ENCODE peak calls at places on chromosomes 16 and 17, in six cellular contexts. One of them, this sample, is unnamed.

GRCh38 chr17:38898291-38898679 is 27.1 kb upstream of the LASP1NB start:
- DNase-seq in mesendoderm: no peak
- DNase-seq in naive thymus-derived CD4-positive, alpha-beta T cell: peak; percentile 40
- DNase-seq in SJCRH30: no peak
- DNase-seq in stomach: no peak
- DNase-seq in colonic mucosa: peak; percentile 67
- DNase-seq in this sample: no peak

GRCh38 chr16:57083469-57083868 is 8.9 kb upstream of the CPNE2 start:
- DNase-seq in mesendoderm: no peak
- DNase-seq in naive thymus-derived CD4-positive, alpha-beta T cell: no peak
- DNase-seq in SJCRH30: no peak
- DNase-seq in stomach: no peak
- DNase-seq in colonic mucosa: no peak
- DNase-seq in this sample: no peak

GRCh38 chr17:14123579-14124278 is 54.4 kb downstream of the COX10 start:
- DNase-seq in mesendoderm: no peak
- DNase-seq in naive thymus-derived CD4-positive, alpha-beta T cell: no peak
- DNase-seq in SJCRH30: no peak
- DNase-seq in stomach: no peak
- DNase-seq in colonic mucosa: no peak
- DNase-seq in this sample: no peak

GRCh38 chr16:68417711-68418301 is 30.5 kb downstream of the SMPD3 start:
- DNase-seq in mesendoderm: no peak
- DNase-seq in naive thymus-derived CD4-positive, alpha-beta T cell: peak; percentile 89
- DNase-seq in SJCRH30: peak; percentile 10
- DNase-seq in stomach: peak; percentile 91
- DNase-seq in colonic mucosa: peak; percentile 87
- DNase-seq in this sample: no peak

GRCh38 chr16:19741354-19741753 is 23.3 kb downstream of the IQCK start:
- DNase-seq in mesendoderm: no peak
- DNase-seq in naive thymus-derived CD4-positive, alpha-beta T cell: no peak
- DNase-seq in SJCRH30: no peak
- DNase-seq in stomach: no peak
- DNase-seq in colonic mucosa: no peak
- DNase-seq in this sample: no peak

GRCh38 chr17:73380439-73381106 is 68.8 kb upstream of the CDC42EP4 start:
- DNase-seq in mesendoderm: no peak
- DNase-seq in naive thymus-derived CD4-positive, alpha-beta T cell: no peak
- DNase-seq in SJCRH30: no peak
- DNase-seq in stomach: no peak
- DNase-seq in colonic mucosa: no peak
- DNase-seq in this sample: no peak

GRCh38 chr16:28166394-28167208 is 45.2 kb downstream of the XPO6 start:
- DNase-seq in mesendoderm: peak; percentile 69
- DNase-seq in naive thymus-derived CD4-positive, alpha-beta T cell: no peak
- DNase-seq in SJCRH30: no peak
- DNase-seq in stomach: no peak
- DNase-seq in colonic mucosa: no peak
- DNase-seq in this sample: no peak

GRCh38 chr17:416293-417206 is 63.9 kb upstream of the RPH3AL start:
- DNase-seq in mesendoderm: peak; percentile 33
- DNase-seq in naive thymus-derived CD4-positive, alpha-beta T cell: peak; percentile 70
- DNase-seq in SJCRH30: no peak
- DNase-seq in stomach: peak; percentile 30
- DNase-seq in colonic mucosa: no peak
- DNase-seq in this sample: no peak

DNA sequence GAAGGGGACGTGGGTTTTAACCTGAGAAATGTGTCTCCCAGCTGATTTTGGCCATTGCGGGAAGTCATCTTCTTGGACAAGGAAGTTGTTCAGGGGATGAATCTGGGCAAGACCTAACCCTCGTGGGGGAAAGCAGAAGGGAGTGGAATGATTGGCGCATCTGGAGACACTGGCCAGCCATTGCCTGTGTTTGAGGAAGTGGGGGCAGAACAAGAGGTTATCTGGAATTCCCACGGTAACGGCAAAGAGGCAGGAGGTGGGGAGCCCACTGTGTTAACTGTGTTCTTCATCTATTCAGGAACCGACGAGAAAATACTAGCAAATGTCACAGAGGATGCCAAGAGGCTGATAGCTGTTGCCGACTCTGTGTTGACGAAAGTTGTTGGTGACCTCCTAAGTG is 66.9 kb downstream of the RNF213 start:
- DNase-seq in mesendoderm: no peak
- DNase-seq in naive thymus-derived CD4-positive, alpha-beta T cell: no peak
- DNase-seq in SJCRH30: no peak
- DNase-seq in stomach: no peak
- DNase-seq in colonic mucosa: no peak
- DNase-seq in this sample: peak; percentile 43
- H3K4me1 ChIP-seq in mesendoderm: no peaks in the 10 kb centered on the region
- H3K4me1 ChIP-seq in naive thymus-derived CD4-positive, alpha-beta T cell: no peaks in the 10 kb centered on the region
- H3K4me1 ChIP-seq in SJCRH30: no peaks in the 10 kb centered on the region
- H3K4me1 ChIP-seq in stomach: no peaks in the 10 kb centered on the region
- H3K4me1 ChIP-seq in colonic mucosa: no peaks in the 10 kb centered on the region
- H3K4me1 ChIP-seq in this sample: no peaks in the 10 kb centered on the region

GRCh38 chr17:27782791-27783206 is 17.5 kb downstream of the NOS2 start:
- DNase-seq in mesendoderm: no peak
- DNase-seq in naive thymus-derived CD4-positive, alpha-beta T cell: no peak
- DNase-seq in SJCRH30: no peak
- DNase-seq in stomach: no peak
- DNase-seq in colonic mucosa: no peak
- DNase-seq in this sample: peak; percentile 61

GRCh38 chr17:27783951-27784350 is 16.4 kb downstream of the NOS2 start:
- DNase-seq in mesendoderm: no peak
- DNase-seq in naive thymus-derived CD4-positive, alpha-beta T cell: no peak
- DNase-seq in SJCRH30: no peak
- DNase-seq in stomach: no peak
- DNase-seq in colonic mucosa: no peak
- DNase-seq in this sample: no peak

GRCh38 chr17:27780441-27781404 is 19.6 kb downstream of the NOS2 start:
- DNase-seq in mesendoderm: no peak
- DNase-seq in naive thymus-derived CD4-positive, alpha-beta T cell: no peak
- DNase-seq in SJCRH30: no peak
- DNase-seq in stomach: no peak
- DNase-seq in colonic mucosa: no peak
- DNase-seq in this sample: peak; percentile 61

GRCh38 chr17:27778193-27778592 is 22.1 kb downstream of the NOS2 start:
- DNase-seq in mesendoderm: no peak
- DNase-seq in naive thymus-derived CD4-positive, alpha-beta T cell: no peak
- DNase-seq in SJCRH30: no peak
- DNase-seq in stomach: no peak
- DNase-seq in colonic mucosa: no peak
- DNase-seq in this sample: no peak

DNA sequence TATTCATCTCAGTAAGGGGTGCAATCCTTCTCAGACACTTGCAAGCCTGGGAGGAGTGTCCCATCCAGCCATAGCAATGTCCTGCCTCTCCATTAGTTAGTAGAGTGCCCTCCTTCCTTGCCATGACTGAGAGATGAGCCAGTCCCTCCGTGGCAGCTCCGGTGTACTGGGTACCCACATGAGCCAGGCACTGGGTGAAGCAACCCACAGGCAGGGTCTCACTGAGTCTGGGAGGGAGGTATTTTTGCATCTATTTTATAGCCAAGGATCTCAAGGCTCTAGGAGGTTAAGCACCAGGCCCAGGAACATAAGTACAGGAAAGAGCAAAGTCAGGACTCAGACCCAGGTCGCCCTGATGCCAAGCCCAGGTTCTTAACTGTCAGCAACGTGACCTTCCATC is 16.9 kb downstream of the NOS2 start:
- DNase-seq in mesendoderm: no peak
- DNase-seq in naive thymus-derived CD4-positive, alpha-beta T cell: no peak
- DNase-seq in SJCRH30: no peak
- DNase-seq in stomach: no peak
- DNase-seq in colonic mucosa: no peak
- DNase-seq in this sample: peak; percentile 11
- H3K27ac ChIP-seq in mesendoderm: no peak overlapping the region
- H3K27ac ChIP-seq in naive thymus-derived CD4-positive, alpha-beta T cell: no peak overlapping the region
- H3K27ac ChIP-seq in SJCRH30: no peak overlapping the region
- H3K27ac ChIP-seq in stomach: no peak overlapping the region
- H3K27ac ChIP-seq in colonic mucosa: no peak overlapping the region
- H3K27ac ChIP-seq in this sample: peak overlapping the region; percentile 3

GRCh38 chr17:81518113-81518784 is 5.7 kb upstream of the ACTG1 start:
- DNase-seq in mesendoderm: peak; percentile 64
- DNase-seq in naive thymus-derived CD4-positive, alpha-beta T cell: no peak
- DNase-seq in SJCRH30: no peak
- DNase-seq in stomach: no peak
- DNase-seq in colonic mucosa: no peak
- DNase-seq in this sample: peak; percentile 61
- H3K4me1 ChIP-seq in mesendoderm: peaks cover 12% of the 10 kb centered on the region
- H3K4me1 ChIP-seq in naive thymus-derived CD4-positive, alpha-beta T cell: peaks cover 29% of the 10 kb centered on the region
- H3K4me1 ChIP-seq in SJCRH30: peaks cover 17% of the 10 kb centered on the region
- H3K4me1 ChIP-seq in stomach: peaks cover 41% of the 10 kb centered on the region
- H3K4me1 ChIP-seq in colonic mucosa: peaks cover 21% of the 10 kb centered on the region
- H3K4me1 ChIP-seq in this sample: peaks cover 15% of the 10 kb centered on the region

GRCh38 chr16:84566580-84567244 is 51.2 kb downstream of the COTL1 start:
- DNase-seq in mesendoderm: no peak
- DNase-seq in naive thymus-derived CD4-positive, alpha-beta T cell: no peak
- DNase-seq in SJCRH30: no peak
- DNase-seq in stomach: no peak
- DNase-seq in colonic mucosa: no peak
- DNase-seq in this sample: no peak

GRCh38 chr16:84565669-84566495 is 52.0 kb downstream of the COTL1 start:
- DNase-seq in mesendoderm: no peak
- DNase-seq in naive thymus-derived CD4-positive, alpha-beta T cell: no peak
- DNase-seq in SJCRH30: no peak
- DNase-seq in stomach: no peak
- DNase-seq in colonic mucosa: peak; percentile 53
- DNase-seq in this sample: no peak

GRCh38 chr16:84569382-84569987 is 48.4 kb downstream of the COTL1 start:
- DNase-seq in mesendoderm: no peak
- DNase-seq in naive thymus-derived CD4-positive, alpha-beta T cell: no peak
- DNase-seq in SJCRH30: no peak
- DNase-seq in stomach: peak; percentile 57
- DNase-seq in colonic mucosa: peak; percentile 68
- DNase-seq in this sample: no peak

GRCh38 chr16:84567446-84567962 is 50.4 kb downstream of the COTL1 start:
- DNase-seq in mesendoderm: no peak
- DNase-seq in naive thymus-derived CD4-positive, alpha-beta T cell: no peak
- DNase-seq in SJCRH30: no peak
- DNase-seq in stomach: no peak
- DNase-seq in colonic mucosa: no peak
- DNase-seq in this sample: no peak

GRCh38 chr16:84568066-84568465 is 49.8 kb downstream of the COTL1 start:
- DNase-seq in mesendoderm: no peak
- DNase-seq in naive thymus-derived CD4-positive, alpha-beta T cell: no peak
- DNase-seq in SJCRH30: no peak
- DNase-seq in stomach: peak; percentile 52
- DNase-seq in colonic mucosa: no peak
- DNase-seq in this sample: no peak
- H3K27ac ChIP-seq in mesendoderm: no peak overlapping the region
- H3K27ac ChIP-seq in naive thymus-derived CD4-positive, alpha-beta T cell: no peak overlapping the region
- H3K27ac ChIP-seq in SJCRH30: no peak overlapping the region
- H3K27ac ChIP-seq in stomach: peak overlapping the region; percentile 77
- H3K27ac ChIP-seq in colonic mucosa: peak overlapping the region; percentile 79
- H3K27ac ChIP-seq in this sample: no peak overlapping the region

DNA sequence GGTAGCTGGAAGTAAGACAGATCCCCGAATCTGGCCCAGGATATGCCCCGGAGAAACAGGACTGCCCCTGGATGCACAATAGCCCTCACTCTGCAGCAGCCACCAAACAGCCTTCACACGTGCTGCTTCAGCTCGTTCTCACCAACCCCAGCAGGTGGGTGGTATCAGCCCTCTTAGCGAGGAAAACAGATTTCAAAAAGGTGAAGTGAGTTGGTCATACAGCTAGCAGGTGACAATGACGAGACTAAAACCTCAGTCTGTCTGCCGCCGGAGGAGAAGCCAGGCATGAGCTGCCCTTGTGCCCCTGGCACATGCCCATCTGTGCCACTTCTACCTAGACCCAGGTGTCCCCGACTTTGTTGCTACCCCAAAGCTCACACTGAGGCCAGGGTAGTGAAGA is 92.4 kb downstream of the YPEL2 start:
- DNase-seq in mesendoderm: peak; percentile 69
- DNase-seq in naive thymus-derived CD4-positive, alpha-beta T cell: no peak
- DNase-seq in SJCRH30: no peak
- DNase-seq in stomach: no peak
- DNase-seq in colonic mucosa: no peak
- DNase-seq in this sample: no peak
- H3K4me1 ChIP-seq in mesendoderm: peaks cover 20% of the 10 kb centered on the region
- H3K4me1 ChIP-seq in naive thymus-derived CD4-positive, alpha-beta T cell: no peaks in the 10 kb centered on the region
- H3K4me1 ChIP-seq in SJCRH30: no peaks in the 10 kb centered on the region
- H3K4me1 ChIP-seq in stomach: peaks cover 24% of the 10 kb centered on the region
- H3K4me1 ChIP-seq in colonic mucosa: no peaks in the 10 kb centered on the region
- H3K4me1 ChIP-seq in this sample: peaks cover 31% of the 10 kb centered on the region

DNA sequence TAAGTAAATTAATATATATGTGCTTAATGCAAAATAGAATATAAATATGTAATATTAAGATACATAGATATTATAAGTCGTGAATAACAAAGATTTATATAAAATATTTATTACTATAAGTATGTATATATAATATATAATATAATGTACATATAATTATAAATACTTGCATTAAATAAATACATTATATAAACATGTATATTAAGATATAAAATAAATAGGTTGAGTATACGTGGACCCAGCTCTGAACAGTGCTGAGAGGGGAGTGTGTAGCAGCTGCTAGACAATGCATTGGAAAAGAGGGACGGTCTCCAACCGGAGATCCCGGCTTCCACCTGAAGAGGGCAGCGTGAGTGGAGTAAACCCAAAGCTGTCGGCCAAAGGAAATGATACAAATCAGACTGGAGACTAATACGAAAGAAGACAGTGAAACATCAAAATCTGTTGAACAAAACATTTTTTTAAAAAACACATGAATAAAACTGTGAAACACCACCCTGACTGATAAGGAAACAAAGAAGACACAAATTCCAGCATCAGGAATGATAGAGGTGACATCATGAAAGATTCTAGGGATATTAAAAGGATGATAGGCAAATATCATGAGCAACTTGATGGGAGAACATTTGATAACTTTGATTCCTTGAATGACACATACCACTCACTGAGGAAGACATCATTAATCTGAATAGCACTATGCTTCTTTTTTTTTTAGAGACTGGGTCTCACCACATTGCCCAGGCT is 125.4 kb upstream of the CHMP6 start:
- DNase-seq in mesendoderm: peak; percentile 62
- DNase-seq in naive thymus-derived CD4-positive, alpha-beta T cell: peak; percentile 45
- DNase-seq in SJCRH30: peak; percentile 93
- DNase-seq in stomach: peak; percentile 62
- DNase-seq in colonic mucosa: peak; percentile 72
- DNase-seq in this sample: peak; percentile 57
- H3K27ac ChIP-seq in mesendoderm: no peak overlapping the region
- H3K27ac ChIP-seq in naive thymus-derived CD4-positive, alpha-beta T cell: no peak overlapping the region
- H3K27ac ChIP-seq in SJCRH30: no peak overlapping the region
- H3K27ac ChIP-seq in stomach: no peak overlapping the region
- H3K27ac ChIP-seq in colonic mucosa: no peak overlapping the region
- H3K27ac ChIP-seq in this sample: no peak overlapping the region

DNA sequence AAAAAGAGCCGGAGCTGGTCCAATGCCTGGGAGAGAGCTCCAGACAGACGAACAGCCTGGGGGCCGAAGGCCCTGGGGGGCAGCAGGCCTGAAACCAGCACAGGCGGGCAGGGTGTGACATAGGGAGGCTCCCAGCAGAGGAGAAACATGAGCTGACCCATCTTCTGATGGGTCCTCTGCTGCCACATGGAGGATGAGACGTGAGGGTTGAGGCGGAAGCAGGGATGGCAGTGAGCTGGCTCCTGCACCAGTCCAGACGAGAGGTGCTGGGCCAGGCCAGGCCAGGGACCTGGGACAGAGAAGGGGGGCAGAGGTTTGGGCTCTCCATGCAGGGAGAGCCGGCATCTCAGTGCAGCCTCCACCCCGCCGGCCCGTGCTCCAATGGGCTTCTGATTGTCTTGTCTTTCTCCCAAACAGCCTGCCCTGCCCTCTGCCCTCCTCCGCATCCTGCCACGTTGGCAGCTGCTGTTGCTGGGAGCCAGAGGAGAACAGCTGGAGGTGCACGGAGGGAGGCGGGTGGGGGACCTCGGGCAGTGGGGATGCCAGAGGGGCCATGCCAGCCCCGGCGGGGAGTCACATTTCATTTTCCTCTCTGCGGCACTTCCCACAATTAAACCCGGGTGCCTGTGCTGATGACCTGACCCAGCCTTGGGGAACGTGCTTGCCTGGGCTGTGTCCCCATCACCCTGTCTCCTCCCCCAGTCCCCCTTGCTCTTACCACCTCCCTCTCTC is 139.0 kb upstream of the GSE1 start:
- DNase-seq in mesendoderm: peak; percentile 42
- DNase-seq in naive thymus-derived CD4-positive, alpha-beta T cell: no peak
- DNase-seq in SJCRH30: peak; percentile 88
- DNase-seq in stomach: no peak
- DNase-seq in colonic mucosa: no peak
- DNase-seq in this sample: peak; percentile 76
- H3K4me1 ChIP-seq in mesendoderm: peaks cover 6% of the 10 kb centered on the region
- H3K4me1 ChIP-seq in naive thymus-derived CD4-positive, alpha-beta T cell: no peaks in the 10 kb centered on the region
- H3K4me1 ChIP-seq in SJCRH30: peaks cover 38% of the 10 kb centered on the region
- H3K4me1 ChIP-seq in stomach: peaks cover 7% of the 10 kb centered on the region
- H3K4me1 ChIP-seq in colonic mucosa: no peaks in the 10 kb centered on the region
- H3K4me1 ChIP-seq in this sample: peaks cover 6% of the 10 kb centered on the region